ENCODE peak calls at places on chromosome 7, in five cellular contexts. C is mesenchymal stem cell, D is H9, O is neuronal stem cell, J is H1. Z is an unnamed sample.

GRCh38 chr7:47371733-47372368 is 210.1 kb downstream of the TNS3 start:
- DNase-seq in C (peak), D (no peak), O (no peak), J (no peak), Z (no peak)

GRCh38 chr7:79615871-79616640 is 162.6 kb upstream of the MAGI2 start:
- DNase-seq in C (no peak), D (no peak), O (no peak), J (no peak), Z (peak)

GRCh38 chr7:143410523-143411004 is 1.9 kb upstream of the EPHA1 start:
- DNase-seq in C (no peak), D (peak), O (no peak), J (no peak), Z (no peak)

GRCh38 chr7:29444267-29444666 is 119.4 kb upstream of the PRR15 start:
- DNase-seq in C (no peak), D (no peak), O (no peak), J (no peak), Z (no peak)

GRCh38 chr7:151123485-151124204 is 37.4 kb downstream of the AGAP3 start:
- DNase-seq in C (peak), D (peak), O (peak), J (peak), Z (peak)

GRCh38 chr7:91287685-91288084 is 23.5 kb downstream of the FZD1 start:
- DNase-seq in C (no peak), D (no peak), O (no peak), J (no peak), Z (no peak)

GRCh38 chr7:111529507-111530355 is 32.6 kb downstream of the IMMP2L start:
- DNase-seq in C (no peak), D (no peak), O (no peak), J (no peak), Z (no peak)

GRCh38 chr7:101951757-101952156 is 134.3 kb downstream of the CUX1 start:
- DNase-seq in C (no peak), D (no peak), O (no peak), J (no peak), Z (peak)

GRCh38 chr7:157470017-157470322 is 133.2 kb downstream of the DNAJB6 start:
- DNase-seq in C (no peak), D (no peak), O (no peak), J (no peak), Z (no peak)

GRCh38 chr7:74290590-74290950 is 1.4 kb downstream of the CLIP2 start:
- DNase-seq in C (no peak), D (no peak), O (no peak), J (no peak), Z (no peak)

GRCh38 chr7:74287303-74288033 is 1.7 kb upstream of the CLIP2 start:
- DNase-seq in C (no peak), D (no peak), O (no peak), J (no peak), Z (no peak)

GRCh38 chr7:74288034-74288881 is 949 bp upstream of the CLIP2 start:
- DNase-seq in C (peak), D (no peak), O (no peak), J (no peak), Z (peak)

GRCh38 chr7:74289660-74290589 is 718 bp downstream of the CLIP2 start:
- DNase-seq in C (no peak), D (no peak), O (no peak), J (no peak), Z (no peak)

GRCh38 chr7:74289018-74289659 is at the start of gene CLIP2:
- DNase-seq in C (peak), D (peak), O (peak), J (peak), Z (peak)
- H2AK5ac ChIP-seq in C (peak), D (no peak), O (peak), J (no peak), Z (no peak)

GRCh38 chr7:43628431-43628830 is 45.5 kb downstream of the STK17A start:
- DNase-seq in C (no peak), D (no peak), O (no peak), J (no peak), Z (no peak)
- H2BK12ac ChIP-seq in C (no peak), D (no peak), O (no peak), J (no peak), Z (no peak)

DNA sequence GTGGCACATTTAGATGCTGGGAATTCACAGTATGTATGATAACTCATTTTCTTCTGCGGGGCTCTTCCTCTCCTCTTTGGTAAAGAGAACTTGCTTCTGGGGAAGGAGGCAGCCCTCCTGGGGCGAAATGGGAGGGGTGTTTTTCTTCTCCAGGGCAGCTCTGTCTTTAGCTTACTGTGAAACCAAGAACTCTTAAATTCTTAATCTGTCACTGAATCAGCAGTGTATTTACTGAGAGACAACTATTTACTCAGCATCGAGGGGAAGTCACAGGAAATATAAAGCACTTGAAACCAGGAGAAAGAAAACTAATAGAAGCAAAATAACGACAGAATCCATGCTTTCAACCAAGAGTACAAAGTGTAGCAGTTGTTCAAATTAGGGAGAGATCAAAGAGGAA is 158.2 kb upstream of the AGK start:
- DNase-seq in C (no peak), D (no peak), O (no peak), J (no peak), Z (no peak)
- H3K4me2 ChIP-seq in C (no peak), D (no peak), O (no peak), J (no peak), Z (no peak)

GRCh38 chr7:5672468-5672867 is 109.0 kb downstream of the RNF216 start:
- DNase-seq in C (no peak), D (no peak), O (no peak), J (no peak), Z (no peak)

GRCh38 chr7:5670173-5670933 is 111.1 kb downstream of the RNF216 start:
- DNase-seq in C (peak), D (no peak), O (no peak), J (no peak), Z (peak)

GRCh38 chr7:5677538-5678294 is 103.7 kb downstream of the RNF216 start:
- DNase-seq in C (peak), D (peak), O (peak), J (peak), Z (peak)

GRCh38 chr7:5671053-5671452 is 110.4 kb downstream of the RNF216 start:
- DNase-seq in C (no peak), D (no peak), O (no peak), J (no peak), Z (no peak)

GRCh38 chr7:5673125-5673524 is 108.3 kb downstream of the RNF216 start:
- DNase-seq in C (no peak), D (no peak), O (no peak), J (no peak), Z (no peak)
- H2AK5ac ChIP-seq in C (no peak), D (no peak), O (no peak), J (no peak), Z (no peak)

DNA sequence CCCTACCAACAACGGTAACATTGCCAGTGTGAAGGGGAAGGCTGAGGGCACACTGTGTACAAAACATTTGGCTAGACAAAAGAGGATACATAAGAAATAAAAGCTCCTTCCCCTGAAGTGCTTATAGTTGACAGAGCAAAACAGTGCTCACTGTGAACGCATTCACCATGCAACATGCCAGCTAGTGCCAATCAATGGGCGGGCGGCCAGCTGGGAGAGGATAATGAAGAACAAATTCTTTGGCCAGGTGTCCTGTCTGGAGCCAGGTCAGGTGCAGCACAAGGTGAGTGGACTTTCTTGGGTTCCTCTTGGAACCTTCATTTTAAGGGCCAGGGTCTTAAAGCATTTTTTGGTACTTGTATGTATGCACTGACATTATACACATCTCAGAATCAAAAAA is 106.1 kb downstream of the ICA1 start:
- DNase-seq in C (no peak), D (no peak), O (no peak), J (no peak), Z (no peak)
- H2BK12ac ChIP-seq in C (no peak), D (no peak), O (no peak), J (no peak), Z (no peak)